ENCODE peak calls at places on chromosomes 7 and 10, in ten cellular contexts. P is PC-9, M is upper lobe of right lung, X is left ventricle myocardium inferior, V is MM.1S, T is GM10248, L is coronary artery, O is SK-N-SH, N is NCI-H345, B is kidney tubule cell. I is an unnamed sample.

GRCh38 chr7:133044722-133045473 is 37.0 kb downstream of the CHCHD3 start:
- DNase-seq in T (no peak), B (no peak), X (no peak), O (peak), N (no peak), M (no peak), P (no peak), L (no peak), V (no peak), I (no peak)

GRCh38 chr7:148242271-148242801 is 348.2 kb upstream of the C7orf33 start:
- DNase-seq in V (peak), B (peak), M (no peak), N (peak), T (peak), O (peak), L (peak), P (peak), X (no peak), I (no peak)

GRCh38 chr10:119253433-119254174 is 46.2 kb downstream of the GRK5 start:
- DNase-seq in L (peak), N (no peak), O (peak), B (peak), P (peak), X (peak), M (no peak), T (no peak), V (no peak), I (peak)

GRCh38 chr7:16880469-16881034 is 1.2 kb downstream of the AGR3 start:
- DNase-seq in T (no peak), V (no peak), X (no peak), L (no peak), N (no peak), O (no peak), P (no peak), M (no peak), B (no peak), I (no peak)

GRCh38 chr7:24820730-24821044 is 63.4 kb upstream of the GSDME start:
- DNase-seq in X (no peak), O (no peak), N (no peak), V (no peak), L (no peak), B (no peak), T (no peak), P (peak), M (no peak), I (no peak)

GRCh38 chr7:32937344-32938174 is 19.7 kb upstream of the FKBP9 start:
- DNase-seq in B (peak), X (peak), V (no peak), M (no peak), T (no peak), N (peak), L (no peak), P (peak), O (peak), I (no peak)

GRCh38 chr7:120274482-120274881 is 1.5 kb downstream of the KCND2 start:
- DNase-seq in V (no peak), O (peak), P (no peak), T (no peak), M (peak), B (no peak), X (no peak), N (no peak), L (no peak), I (no peak)

GRCh38 chr7:158375034-158375433 is 212.6 kb downstream of the PTPRN2 start:
- DNase-seq in N (peak), X (no peak), M (no peak), B (no peak), L (no peak), P (no peak), V (no peak), O (no peak), T (no peak), I (peak)

GRCh38 chr10:22505923-22506685 is 160.8 kb downstream of the SPAG6 start:
- DNase-seq in N (no peak), T (peak), P (no peak), B (no peak), L (no peak), M (no peak), O (no peak), V (no peak), X (no peak), I (no peak)

GRCh38 chr7:20388064-20388463 is 57.4 kb downstream of the ITGB8 start:
- DNase-seq in N (no peak), T (no peak), M (no peak), X (no peak), P (no peak), B (peak), V (no peak), L (no peak), O (no peak), I (no peak)

GRCh38 chr10:28833313-28833712 is 156.0 kb downstream of the BAMBI start:
- DNase-seq in X (no peak), V (no peak), B (no peak), P (no peak), T (no peak), L (no peak), O (peak), M (no peak), N (no peak), I (no peak)

GRCh38 chr7:24907311-24907886 is 72.6 kb downstream of the OSBPL3 start:
- DNase-seq in V (no peak), X (no peak), B (peak), O (no peak), N (no peak), L (no peak), M (no peak), T (no peak), P (peak), I (no peak)

GRCh38 chr10:3774814-3775670 is 10.0 kb downstream of the KLF6 start:
- DNase-seq in O (no peak), V (no peak), X (no peak), L (peak), N (no peak), B (peak), T (no peak), P (no peak), M (no peak), I (peak)

GRCh38 chr7:72063325-72063724 is 348.8 kb downstream of the CALN1 start:
- DNase-seq in V (no peak), O (no peak), L (no peak), T (no peak), X (no peak), B (no peak), M (no peak), N (no peak), P (no peak), I (no peak)

GRCh38 chr10:131819241-131820072 is 81.4 kb upstream of the PPP2R2D start:
- DNase-seq in T (no peak), X (no peak), V (no peak), O (peak), L (peak), M (peak), B (no peak), N (no peak), P (no peak), I (peak)